ENCODE peak calls at places on chromosomes 3 and 15, in seven cellular contexts. C is HCT116, G is cardiac fibroblast, O is IMR-90, R is gastrocnemius medialis, T is tibial artery, Y is colonic mucosa. U is an unnamed sample.

GRCh38 chr15:101210466-101210865 is 41.4 kb downstream of the CHSY1 start:
- DNase-seq in O (peak; percentile 29), Y (no peak), R (no peak), C (no peak), G (peak; percentile 44), T (no peak), U (no peak)

GRCh38 chr3:17874630-17875029 is 132.2 kb upstream of the TBC1D5 start:
- DNase-seq in G (no peak), O (no peak), R (no peak), T (no peak), C (no peak), Y (no peak), U (no peak)

GRCh38 chr3:189142527-189142926 is 29.2 kb upstream of the TPRG1 start:
- DNase-seq in Y (no peak), T (no peak), C (no peak), G (no peak), O (no peak), R (no peak), U (no peak)

GRCh38 chr3:179410317-179410716 is 41.0 kb downstream of the GNB4 start:
- DNase-seq in C (no peak), G (no peak), Y (no peak), R (no peak), O (peak; percentile 37), T (no peak), U (peak; percentile 8)

GRCh38 chr15:41336549-41336948 is 3.9 kb downstream of the NUSAP1 start:
- DNase-seq in O (no peak), R (no peak), T (no peak), C (no peak), G (no peak), Y (no peak), U (no peak)

GRCh38 chr3:69718832-69719231 is 20.4 kb upstream of the MITF start:
- DNase-seq in Y (no peak), R (no peak), T (no peak), C (no peak), G (no peak), O (no peak), U (no peak)

GRCh38 chr15:52143862-52144261 is 31.3 kb upstream of the BCL2L10 start:
- DNase-seq in G (peak; percentile 92), Y (no peak), R (no peak), C (no peak), O (peak; percentile 81), T (no peak), U (peak; percentile 95)

GRCh38 chr3:124299831-124300230 is 307.9 kb upstream of the ROPN1 start:
- DNase-seq in G (no peak), C (no peak), T (no peak), Y (no peak), O (no peak), R (no peak), U (no peak)

GRCh38 chr15:62880278-62880677 is 162.3 kb upstream of the TPM1 start:
- DNase-seq in G (peak; percentile 67), T (no peak), Y (no peak), O (peak; percentile 37), C (no peak), R (no peak), U (peak; percentile 52)

GRCh38 chr15:39628131-39628482 is 47.2 kb downstream of the THBS1 start:
- DNase-seq in C (no peak), R (no peak), O (no peak), G (no peak), Y (no peak), T (no peak), U (no peak)

GRCh38 chr3:102466001-102466400 is 31.2 kb downstream of the ZPLD1 start:
- DNase-seq in Y (no peak), O (no peak), R (no peak), C (peak; percentile 6), G (no peak), T (no peak), U (no peak)

GRCh38 chr3:69442771-69443197 is 56.9 kb upstream of the FRMD4B start:
- DNase-seq in G (no peak), Y (no peak), C (no peak), R (no peak), O (no peak), T (no peak), U (no peak)

GRCh38 chr3:12901631-12902045 is 60.3 kb upstream of the RPL32 start:
- DNase-seq in T (no peak), R (no peak), O (no peak), C (no peak), G (no peak), Y (no peak), U (no peak)

GRCh38 chr3:64861684-64862083 is 173.9 kb upstream of the ADAMTS9 start:
- DNase-seq in R (no peak), G (peak; percentile 20), C (no peak), O (no peak), T (no peak), Y (no peak), U (no peak)

GRCh38 chr3:54176106-54176505 is 53.8 kb downstream of the CACNA2D3 start:
- DNase-seq in G (peak; percentile 29), C (no peak), Y (no peak), R (no peak), T (no peak), O (no peak), U (peak; percentile 48)

GRCh38 chr3:44511238-44511567 is 33.7 kb upstream of the ZNF445 start:
- DNase-seq in C (no peak), R (no peak), T (no peak), Y (peak; percentile 28), O (no peak), G (no peak), U (no peak)

GRCh38 chr3:135896613-135897012 is 68.9 kb upstream of the PPP2R3A start:
- DNase-seq in O (peak; percentile 48), G (no peak), C (no peak), T (no peak), R (no peak), Y (no peak), U (no peak)

GRCh38 chr3:151879684-151880282 is 6.3 kb downstream of the SUCNR1 start:
- DNase-seq in C (no peak), O (no peak), Y (no peak), T (no peak), G (no peak), R (no peak), U (no peak)

GRCh38 chr3:94616833-94617232 is 554.0 kb downstream of the NSUN3 start:
- DNase-seq in O (no peak), T (no peak), C (no peak), G (no peak), Y (no peak), R (no peak), U (no peak)

GRCh38 chr3:193826126-193826795 is 233.3 kb downstream of the OPA1 start:
- DNase-seq in T (peak; percentile 39), R (peak; percentile 22), G (peak; percentile 76), C (no peak), O (peak; percentile 34), Y (peak; percentile 54), U (peak; percentile 45)

DNA sequence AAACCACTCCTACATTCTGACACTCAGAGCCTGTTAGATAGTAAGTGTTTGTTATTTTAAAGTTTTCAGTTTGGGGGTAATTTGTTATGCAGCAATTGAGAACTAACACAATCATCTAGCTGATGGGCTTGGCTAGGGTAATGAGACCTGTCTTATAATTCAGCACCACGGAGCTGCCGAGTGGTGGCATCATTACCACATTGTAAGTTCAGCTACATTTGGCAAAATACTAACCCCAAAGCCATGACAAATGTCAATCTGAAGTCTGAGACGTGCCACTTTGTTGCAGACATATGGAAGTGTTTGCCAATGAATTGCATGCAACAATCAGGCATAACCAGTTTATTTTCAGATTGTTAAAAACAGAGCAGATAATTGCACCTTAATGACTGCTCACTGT is 52.7 kb downstream of the KLHL6 start:
- DNase-seq in G (peak; percentile 48), C (no peak), Y (no peak), R (peak; percentile 41), O (no peak), T (no peak), U (peak; percentile 50)
- TF ChIP-seq CTCF in G (peak; percentile 9), C (no peak), Y (no peak), R (peak; percentile 13), O (no peak), T (no peak), U (peak; percentile 40)

DNA sequence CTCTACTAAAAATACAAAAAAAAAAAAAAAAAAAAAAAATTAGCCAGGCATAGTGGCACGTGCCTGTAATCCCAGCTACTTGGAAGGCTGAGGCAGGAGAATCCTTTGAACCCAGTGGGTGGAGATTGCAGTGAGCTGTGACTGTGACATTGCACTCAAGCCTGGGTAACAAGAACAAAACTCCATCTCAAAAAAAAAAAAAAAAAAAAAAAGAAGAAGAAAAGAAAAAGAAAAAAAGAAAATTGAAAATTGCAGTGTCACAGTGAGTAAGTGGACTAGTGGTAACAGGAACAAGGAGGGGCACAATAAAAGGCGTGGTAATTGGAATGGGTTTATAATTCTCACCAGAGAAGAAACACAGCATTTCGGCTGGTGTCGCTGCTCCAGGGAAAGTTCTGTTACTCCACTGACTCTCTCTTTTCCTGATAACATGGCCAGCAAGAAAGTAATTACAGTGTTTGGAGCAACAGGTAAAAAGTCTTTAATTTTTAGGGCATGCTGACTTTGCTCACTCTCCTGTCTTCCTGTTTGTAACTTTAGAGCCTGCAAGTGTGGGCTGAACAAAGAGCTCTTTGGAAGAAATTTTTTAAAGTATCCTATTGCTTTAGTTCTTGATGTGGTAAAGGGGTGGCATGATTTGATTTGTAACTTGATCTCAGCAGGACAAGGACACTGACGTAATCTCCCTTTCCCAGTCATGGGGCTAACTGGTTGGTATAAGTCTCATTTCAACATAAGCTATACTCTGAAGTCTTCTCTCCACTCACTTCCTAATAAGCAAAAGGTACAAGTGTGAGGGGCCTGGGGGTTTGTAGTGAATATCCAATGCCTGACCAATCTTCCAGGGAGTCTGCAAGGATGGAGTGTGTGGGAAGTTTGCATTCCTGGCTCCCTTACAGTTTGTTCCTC is 22.0 kb upstream of the TRA2B start:
- DNase-seq in O (peak; percentile 89), G (peak; percentile 81), C (no peak), Y (peak; percentile 61), T (no peak), R (peak; percentile 57), U (peak; percentile 81)
- H3K4me3 ChIP-seq in O (peak overlapping the region; percentile 16), G (peak overlapping the region; percentile 45), C (no peak overlapping the region), Y (peak overlapping the region; percentile 19), T (peak overlapping the region; percentile 22), R (peak overlapping the region; percentile 22), U (peak overlapping the region; percentile 33)

GRCh38 chr15:58486062-58486461 is 54.3 kb downstream of the LIPC start:
- DNase-seq in R (no peak), T (no peak), Y (no peak), C (no peak), G (no peak), O (no peak), U (no peak)

GRCh38 chr15:58487724-58488120 is 55.9 kb downstream of the LIPC start:
- DNase-seq in G (no peak), R (no peak), Y (no peak), T (no peak), C (no peak), O (no peak), U (no peak)

GRCh38 chr15:58486564-58486963 is 54.8 kb downstream of the LIPC start:
- DNase-seq in O (no peak), R (no peak), Y (no peak), G (no peak), T (no peak), C (no peak), U (no peak)

GRCh38 chr15:58489289-58489688 is 57.5 kb downstream of the LIPC start:
- DNase-seq in G (no peak), O (no peak), Y (no peak), C (no peak), T (no peak), R (no peak), U (no peak)

GRCh38 chr15:58487041-58487723 is 55.4 kb downstream of the LIPC start:
- DNase-seq in Y (no peak), T (no peak), R (no peak), G (no peak), C (no peak), O (no peak), U (no peak)
- TF ChIP-seq CTCF in Y (no peak), T (no peak), R (no peak), G (no peak), C (no peak), O (no peak), U (no peak)

GRCh38 chr3:171176244-171176925 is 149.9 kb upstream of the SLC2A2 start:
- DNase-seq in T (no peak), O (no peak), G (no peak), Y (no peak), R (peak; percentile 30), C (no peak), U (no peak)
- H3K4me3 ChIP-seq in T (peak overlapping the region; percentile 37), O (no peak overlapping the region), G (no peak overlapping the region), Y (no peak overlapping the region), R (peak overlapping the region; percentile 51), C (no peak overlapping the region), U (no peak overlapping the region)